ENCODE peak calls at places on chromosomes 11 and 22, in five cellular contexts. N, L, Y, M and V are unnamed samples.
A peak's percentile ranks its signal among the peaks of the same experiment; 100 is the strongest.

GRCh38 chr22:22730655-22731373 is 86.4 kb downstream of the GGTLC2 start:
- DNase-seq in L (no peak), Y (no peak), M (no peak), N (no peak), V (no peak)

GRCh38 chr11:11531127-11531526 is 90.7 kb downstream of the GALNT18 start:
- DNase-seq in L (no peak), Y (no peak), M (no peak), N (no peak), V (no peak)

GRCh38 chr11:117009905-117010605 is 88.2 kb downstream of the SIK3 start:
- DNase-seq in L (no peak), Y (no peak), M (no peak), N (no peak), V (no peak)

GRCh38 chr22:23709107-23709506 is 18.3 kb downstream of the RGL4 start:
- DNase-seq in M (no peak), Y (no peak), N (no peak), L (peak; percentile 77), V (no peak)

GRCh38 chr11:24900524-24900923 is 403.7 kb downstream of the LUZP2 start:
- DNase-seq in Y (no peak), M (no peak), N (no peak), L (no peak), V (no peak)

GRCh38 chr11:2816941-2817421 is 68.6 kb downstream of the CDKN1C start:
- DNase-seq in N (peak; percentile 43), M (no peak), L (peak; percentile 86), Y (peak; percentile 76), V (peak; percentile 25)

GRCh38 chr11:57072640-57073039 is 83.9 kb downstream of the OR5AK2 start:
- DNase-seq in M (no peak), L (peak; percentile 94), Y (peak; percentile 97), N (no peak), V (peak; percentile 72)

GRCh38 chr11:73404048-73404447 is 27.8 kb downstream of the RELT start:
- DNase-seq in L (peak; percentile 81), N (peak; percentile 83), Y (peak; percentile 80), M (no peak), V (peak; percentile 40)

GRCh38 chr11:114291847-114292680 is 4.1 kb upstream of the NNMT start:
- DNase-seq in M (no peak), Y (peak; percentile 84), N (no peak), L (peak; percentile 58), V (peak; percentile 77)

GRCh38 chr22:23315341-23315917 is 135.1 kb downstream of the BCR start:
- DNase-seq in N (peak; percentile 79), Y (peak; percentile 78), L (peak; percentile 66), M (peak; percentile 68), V (peak; percentile 62)

GRCh38 chr11:69380451-69380901 is 86.5 kb downstream of the MYEOV start:
- DNase-seq in Y (no peak), N (peak; percentile 34), M (no peak), L (no peak), V (no peak)

GRCh38 chr11:122863704-122864326 is 18.7 kb upstream of the JHY start:
- DNase-seq in Y (peak; percentile 66), M (peak; percentile 65), L (peak; percentile 56), N (peak; percentile 48), V (peak; percentile 47)